ENCODE peak calls at places on chromosomes 6 and 20, in six cellular contexts. S, O, M, V, C and G are unnamed samples.

GRCh38 chr6:2434116-2434515 is 188.7 kb upstream of the GMDS start:
- DNase-seq in S (no peak), V (no peak), O (peak; percentile 87), C (no peak), M (no peak), G (no peak)

GRCh38 chr6:17271628-17272027 is 9.5 kb upstream of the RBM24 start:
- DNase-seq in O (no peak), C (no peak), M (no peak), S (no peak), V (no peak), G (no peak)

GRCh38 chr6:170193326-170193821 is 97.5 kb downstream of the DLL1 start:
- DNase-seq in S (no peak), C (no peak), M (no peak), V (no peak), O (no peak), G (no peak)

GRCh38 chr6:156970595-156971112 is 193.5 kb downstream of the ARID1B start:
- DNase-seq in V (no peak), C (no peak), O (no peak), S (no peak), M (no peak), G (no peak)

GRCh38 chr20:10660661-10661060 is 13.1 kb downstream of the JAG1 start:
- DNase-seq in C (no peak), S (no peak), O (no peak), V (no peak), M (no peak), G (no peak)

GRCh38 chr6:33613794-33614166 is 7.3 kb upstream of the ITPR3 start:
- DNase-seq in S (no peak), M (no peak), C (no peak), O (no peak), V (no peak), G (peak; percentile 10)

GRCh38 chr20:36917943-36918342 is 33.6 kb downstream of the SAMHD1 start:
- DNase-seq in M (no peak), O (no peak), V (no peak), C (no peak), S (no peak), G (no peak)

GRCh38 chr6:22442826-22443225 is 126.5 kb upstream of the HDGFL1 start:
- DNase-seq in C (no peak), O (no peak), S (no peak), V (no peak), M (no peak), G (peak; percentile 17)

GRCh38 chr6:26593278-26594127 is 3.2 kb upstream of the ABT1 start:
- DNase-seq in M (no peak), C (no peak), S (no peak), O (no peak), V (no peak), G (no peak)

GRCh38 chr6:147950623-147950987 is 392.0 kb upstream of the SASH1 start:
- DNase-seq in M (no peak), S (no peak), O (no peak), V (no peak), C (no peak), G (no peak)

GRCh38 chr6:101259446-101259845 is 134.1 kb upstream of the GRIK2 start:
- DNase-seq in M (no peak), V (no peak), C (no peak), O (no peak), S (no peak), G (no peak)

GRCh38 chr6:38503032-38503784 is 136.5 kb downstream of the BTBD9 start:
- DNase-seq in V (no peak), S (no peak), O (no peak), M (no peak), C (no peak), G (no peak)

GRCh38 chr6:33624856-33625255 is 3.7 kb downstream of the ITPR3 start:
- DNase-seq in O (no peak), C (no peak), S (no peak), M (no peak), V (no peak), G (no peak)

GRCh38 chr20:32484221-32485125 is 100.7 kb downstream of the NOL4L start:
- DNase-seq in S (peak; percentile 67), M (no peak), C (no peak), O (no peak), V (peak; percentile 77), G (no peak)

GRCh38 chr6:14665827-14666724 is 548.5 kb downstream of the CD83 start:
- DNase-seq in S (no peak), O (no peak), M (peak; percentile 37), V (peak; percentile 32), C (peak; percentile 48), G (peak; percentile 94)

GRCh38 chr20:51570755-51571469 is 28.4 kb upstream of the NFATC2 start:
- DNase-seq in C (no peak), V (no peak), S (no peak), M (no peak), O (no peak), G (no peak)

GRCh38 chr20:32984631-32985354 is 19.4 kb downstream of the SUN5 start:
- DNase-seq in V (no peak), O (no peak), S (no peak), M (no peak), C (no peak), G (no peak)

GRCh38 chr6:49252901-49253300 is 210.2 kb downstream of the MMUT start:
- DNase-seq in C (no peak), O (no peak), M (no peak), S (no peak), V (no peak), G (no peak)

GRCh38 chr6:33744001-33744848 is 2.5 kb downstream of the IP6K3 start:
- DNase-seq in M (no peak), S (peak; percentile 89), V (peak; percentile 82), C (peak; percentile 49), O (no peak), G (no peak)

GRCh38 chr6:106142876-106143431 is 56.8 kb downstream of the PRDM1 start:
- DNase-seq in S (no peak), V (no peak), C (no peak), M (no peak), O (no peak), G (no peak)

GRCh38 chr6:139256087-139256486 is 35.7 kb downstream of the TXLNB start:
- DNase-seq in V (no peak), M (peak; percentile 35), S (no peak), C (peak; percentile 97), O (no peak), G (no peak)

GRCh38 chr6:151292974-151293373 is 53.2 kb downstream of the AKAP12 start:
- DNase-seq in S (no peak), C (no peak), V (no peak), M (peak; percentile 55), O (no peak), G (peak; percentile 67)

GRCh38 chr6:156862711-156863110 is 85.5 kb downstream of the ARID1B start:
- DNase-seq in M (no peak), V (no peak), S (no peak), O (no peak), C (no peak), G (no peak)

GRCh38 chr20:63692436-63693078 is 3.9 kb upstream of the TNFRSF6B start:
- DNase-seq in M (no peak), O (no peak), V (no peak), S (no peak), C (no peak), G (no peak)

GRCh38 chr6:93419304-93420162 is at the start of gene EPHA7:
- DNase-seq in M (peak; percentile 37), O (no peak), V (peak; percentile 97), C (peak; percentile 93), S (peak; percentile 100), G (no peak)

GRCh38 chr6:16391451-16391912 is 153.1 kb downstream of the GMPR start:
- DNase-seq in M (peak; percentile 15), C (no peak), S (no peak), V (no peak), O (no peak), G (no peak)

GRCh38 chr20:1119128-1119505 is 715 bp downstream of the PSMF1 start:
- DNase-seq in S (no peak), C (no peak), M (no peak), O (no peak), V (no peak), G (no peak)

GRCh38 chr20:32483351-32484220 is 101.5 kb downstream of the NOL4L start:
- DNase-seq in S (peak; percentile 93), C (peak; percentile 39), O (no peak), M (no peak), V (peak; percentile 96), G (no peak)

GRCh38 chr20:35146922-35147574 is at the start of gene EDEM2:
- DNase-seq in C (peak; percentile 90), M (peak; percentile 83), V (peak; percentile 96), O (peak; percentile 65), S (peak; percentile 97), G (peak; percentile 75)
- TF ChIP-seq CTCF in C (no peak), M (no peak), V (no peak), O (peak; percentile 8), S (peak; percentile 10), G (peak; percentile 8)

GRCh38 chr6:5153186-5153585 is 68.0 kb downstream of the PPP1R3G start:
- DNase-seq in O (no peak), M (no peak), C (no peak), V (no peak), S (no peak), G (no peak)

GRCh38 chr6:5151295-5151954 is 66.3 kb downstream of the PPP1R3G start:
- DNase-seq in M (no peak), C (no peak), O (no peak), V (no peak), S (no peak), G (no peak)

GRCh38 chr6:5152417-5152816 is 67.3 kb downstream of the PPP1R3G start:
- DNase-seq in M (no peak), V (no peak), C (no peak), S (no peak), O (no peak), G (no peak)

GRCh38 chr6:5150676-5151075 is 65.5 kb downstream of the PPP1R3G start:
- DNase-seq in M (no peak), O (no peak), C (no peak), S (no peak), V (no peak), G (no peak)

GRCh38 chr6:5151955-5152401 is 66.8 kb downstream of the PPP1R3G start:
- DNase-seq in M (peak; percentile 39), C (no peak), S (no peak), O (no peak), V (no peak), G (peak; percentile 64)
- H3K4me3 ChIP-seq in M (no peak overlapping the region), C (no peak overlapping the region), S (no peak overlapping the region), O (no peak overlapping the region), V (no peak overlapping the region), G (no peak overlapping the region)

GRCh38 chr6:39818695-39819094 is 26.5 kb downstream of the DAAM2 start:
- DNase-seq in M (no peak), S (no peak), V (no peak), O (no peak), C (no peak), G (no peak)
- TF ChIP-seq CTCF in M (no peak), S (no peak), V (no peak), O (no peak), C (no peak), G (no peak)

GRCh38 chr20:46010491-46011405 is 2.0 kb downstream of the MMP9 start:
- DNase-seq in S (peak; percentile 22), V (no peak), C (no peak), M (no peak), O (no peak), G (no peak)
- H3K4me3 ChIP-seq in S (no peak overlapping the region), V (no peak overlapping the region), C (no peak overlapping the region), M (no peak overlapping the region), O (no peak overlapping the region), G (no peak overlapping the region)

DNA sequence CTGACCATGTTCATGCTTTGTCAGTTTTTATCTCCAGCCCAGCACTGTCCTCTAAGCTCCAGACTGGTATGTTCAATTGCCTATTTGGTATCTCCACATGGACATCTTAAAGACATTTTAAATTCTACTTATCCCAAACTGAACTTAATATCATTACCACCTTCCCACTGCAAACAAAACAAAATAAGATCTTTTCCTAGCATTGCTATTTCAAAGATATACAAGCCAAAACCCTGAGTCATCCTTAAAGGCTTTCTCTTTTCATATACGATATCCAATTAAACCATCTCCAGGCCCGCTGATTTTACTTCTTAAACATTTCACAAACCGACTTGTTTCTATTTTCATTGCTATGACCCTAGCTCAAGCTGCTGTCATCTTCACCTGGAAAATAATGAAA is 35.1 kb upstream of the HS3ST5 start:
- DNase-seq in V (no peak), M (no peak), C (no peak), S (no peak), O (no peak), G (no peak)
- TF ChIP-seq CTCF in V (no peak), M (no peak), C (no peak), S (no peak), O (no peak), G (no peak)